ENCODE peak calls at places on chromosomes 12 and 14, in eight cellular contexts. V is AG08396, Y is IMR-90, E is keratinocyte, J is cerebellum, F is HFF-Myc, A is ureter, H is T-helper 1 cell. Q is an unnamed sample.

GRCh38 chr12:32024884-32025599 is 65.8 kb downstream of the RESF1 start:
- DNase-seq in V (no peak), Y (no peak), E (no peak), A (no peak), H (no peak), F (no peak), J (no peak), Q (no peak)

GRCh38 chr12:52023182-52023975 is 16.6 kb downstream of the TAMALIN start:
- DNase-seq in V (peak), J (peak), E (no peak), F (no peak), Y (peak), H (peak), A (peak), Q (peak)

GRCh38 chr14:67738740-67739504 is 37.2 kb downstream of the RDH12 start:
- DNase-seq in V (peak), F (peak), H (no peak), E (peak), J (no peak), A (peak), Y (peak), Q (no peak)

GRCh38 chr14:38047518-38047917 is 160.2 kb upstream of the SSTR1 start:
- DNase-seq in E (no peak), Y (no peak), V (no peak), A (no peak), F (peak), H (no peak), J (no peak), Q (no peak)

GRCh38 chr12:40827923-40828592 is 135.8 kb downstream of the CNTN1 start:
- DNase-seq in A (no peak), F (no peak), V (no peak), J (peak), Y (no peak), H (no peak), E (no peak), Q (no peak)

GRCh38 chr12:129911437-129912049 is 7.7 kb upstream of the TMEM132D start:
- DNase-seq in F (no peak), H (no peak), Y (no peak), J (peak), E (no peak), V (no peak), A (no peak), Q (peak)

GRCh38 chr12:112973016-112973711 is 5.2 kb upstream of the OAS2 start:
- DNase-seq in V (no peak), E (no peak), A (no peak), H (no peak), J (no peak), Y (no peak), F (no peak), Q (no peak)

GRCh38 chr12:42730286-42730685 is 140.7 kb upstream of the PRICKLE1 start:
- DNase-seq in Y (peak), A (no peak), E (no peak), F (no peak), H (no peak), J (no peak), V (no peak), Q (no peak)

GRCh38 chr14:35594616-35595015 is 60.7 kb downstream of the INSM2 start:
- DNase-seq in J (no peak), E (no peak), Y (peak), H (no peak), A (no peak), F (no peak), V (no peak), Q (no peak)

GRCh38 chr14:104424406-104425072 is 155.0 kb upstream of the C14orf180 start:
- DNase-seq in E (no peak), V (no peak), F (no peak), J (no peak), A (no peak), H (no peak), Y (no peak), Q (peak)

GRCh38 chr12:93682846-93683261 is 5.7 kb downstream of the CRADD start:
- DNase-seq in Y (no peak), F (no peak), J (no peak), H (no peak), V (no peak), A (no peak), E (no peak), Q (no peak)

GRCh38 chr12:131076791-131077747 is 123.4 kb downstream of the ADGRD1 start:
- DNase-seq in J (no peak), H (no peak), F (no peak), V (no peak), A (peak), E (no peak), Y (no peak), Q (no peak)

GRCh38 chr14:55356913-55357312 is 54.7 kb downstream of the ATG14 start:
- DNase-seq in V (no peak), E (no peak), Y (no peak), A (no peak), H (no peak), J (no peak), F (no peak), Q (no peak)

GRCh38 chr14:42855159-42855558 is 1248.5 kb downstream of the LRFN5 start:
- DNase-seq in F (no peak), H (no peak), A (no peak), J (no peak), E (no peak), Y (peak), V (no peak), Q (no peak)

GRCh38 chr14:76761198-76761848 is at the start of gene VASH1:
- DNase-seq in V (peak), H (peak), A (peak), J (peak), Y (peak), F (no peak), E (no peak), Q (peak)

GRCh38 chr14:59772252-59772651 is 98.3 kb downstream of the RTN1 start:
- DNase-seq in A (no peak), V (no peak), H (no peak), F (no peak), J (no peak), Y (no peak), E (no peak), Q (no peak)

GRCh38 chr12:48125985-48126384 is 6.8 kb downstream of the PFKM start:
- DNase-seq in F (no peak), V (no peak), H (no peak), A (no peak), J (peak), Y (no peak), E (no peak), Q (no peak)

GRCh38 chr12:24177889-24178288 is 228.4 kb upstream of the SOX5 start:
- DNase-seq in Y (no peak), A (no peak), F (no peak), E (no peak), J (no peak), H (no peak), V (no peak), Q (no peak)

GRCh38 chr14:100580316-100581227 is 6.6 kb downstream of the BEGAIN start:
- DNase-seq in Y (no peak), H (no peak), J (no peak), V (no peak), A (no peak), E (no peak), F (no peak), Q (no peak)

GRCh38 chr12:131025234-131025633 is 71.5 kb downstream of the ADGRD1 start:
- DNase-seq in V (no peak), E (no peak), H (no peak), A (no peak), J (no peak), Y (no peak), F (no peak), Q (no peak)

GRCh38 chr12:6647083-6647604 is at the start of gene ACRBP:
- DNase-seq in V (peak), E (no peak), J (peak), A (peak), H (peak), Y (peak), F (peak), Q (peak)

GRCh38 chr12:52125499-52125900 is 46.0 kb downstream of the SMIM41 start:
- DNase-seq in A (peak), H (no peak), E (no peak), J (no peak), F (no peak), V (peak), Y (no peak), Q (no peak)

GRCh38 chr12:69655616-69656336 is 43.3 kb downstream of the BEST3 start:
- DNase-seq in E (no peak), A (no peak), F (peak), H (no peak), Y (peak), V (peak), J (no peak), Q (no peak)

GRCh38 chr12:55720071-55720564 is at the start of gene RDH5:
- DNase-seq in Y (peak), H (no peak), E (no peak), V (peak), F (no peak), A (peak), J (no peak), Q (no peak)

GRCh38 chr14:38171197-38171596 is 36.5 kb upstream of the SSTR1 start:
- DNase-seq in V (peak), Y (peak), J (no peak), A (no peak), H (no peak), F (peak), E (no peak), Q (no peak)

GRCh38 chr12:124191024-124191359 is 103.9 kb upstream of the RFLNA start:
- DNase-seq in J (peak), Y (no peak), V (peak), A (no peak), F (no peak), H (no peak), E (no peak), Q (no peak)

GRCh38 chr14:105080161-105080560 is 14.9 kb upstream of the GPR132 start:
- DNase-seq in F (no peak), Y (no peak), A (no peak), V (no peak), J (no peak), H (no peak), E (no peak), Q (no peak)

GRCh38 chr12:128076188-128076587 is 190.8 kb upstream of the TMEM132C start:
- DNase-seq in H (no peak), A (peak), E (no peak), J (no peak), V (peak), F (no peak), Y (no peak), Q (no peak)

GRCh38 chr14:72129283-72129682 is 197.1 kb downstream of the RGS6 start:
- DNase-seq in A (no peak), J (no peak), E (no peak), V (no peak), Y (no peak), H (no peak), F (no peak), Q (no peak)

GRCh38 chr12:46134852-46135251 is 134.0 kb downstream of the SLC38A1 start:
- DNase-seq in A (no peak), J (no peak), V (no peak), Y (no peak), E (no peak), F (no peak), H (no peak), Q (no peak)

GRCh38 chr12:92089559-92089958 is 56.1 kb downstream of the BTG1 start:
- DNase-seq in Y (no peak), E (no peak), F (no peak), J (no peak), A (no peak), H (no peak), V (no peak), Q (no peak)

GRCh38 chr12:58148405-58148804 is 207.0 kb downstream of the ATP23 start:
- DNase-seq in V (no peak), A (peak), J (peak), F (peak), E (peak), H (no peak), Y (peak), Q (no peak)